ENCODE peak calls at places on chromosomes 5 and 9, in ten cellular contexts. H is psoas muscle, N is T-helper 1 cell, O is heart right ventricle, S is PC-3, Z is glutamatergic neuron, X is Peyer's patch, C is hepatic stellate cell, A is right cardiac atrium, K is GM12865. Y is an unnamed sample.

GRCh38 chr9:101437806-101438232 is 2.2 kb upstream of the ALDOB start:
- DNase-seq in H (no peak), N (no peak), O (peak; percentile 55), S (no peak), Z (no peak), X (no peak), C (no peak), A (peak; percentile 54), K (no peak), Y (no peak)

GRCh38 chr5:87909382-87909781 is 359.3 kb downstream of the TMEM161B start:
- DNase-seq in H (no peak), N (no peak), O (no peak), S (no peak), Z (no peak), X (no peak), C (no peak), A (no peak), K (no peak), Y (no peak)

GRCh38 chr5:59608745-59609144 is 284.8 kb downstream of the PDE4D start:
- DNase-seq in H (no peak), N (peak; percentile 59), O (no peak), S (no peak), Z (no peak), X (no peak), C (no peak), A (no peak), K (peak; percentile 35), Y (peak; percentile 4)

GRCh38 chr9:137318976-137319375 is 16.9 kb upstream of the NRARP start:
- DNase-seq in H (peak; percentile 77), N (no peak), O (peak; percentile 81), S (no peak), Z (peak; percentile 69), X (no peak), C (peak; percentile 95), A (peak; percentile 80), K (no peak), Y (peak; percentile 14)

GRCh38 chr5:96876292-96876850 is at the start of gene ERAP2:
- DNase-seq in H (no peak), N (peak; percentile 80), O (no peak), S (peak; percentile 59), Z (no peak), X (no peak), C (peak; percentile 32), A (no peak), K (peak; percentile 76), Y (no peak)

GRCh38 chr9:93589688-93590087 is 13.3 kb downstream of the PHF2 start:
- DNase-seq in H (peak; percentile 45), N (no peak), O (no peak), S (no peak), Z (no peak), X (no peak), C (peak; percentile 72), A (no peak), K (no peak), Y (no peak)

GRCh38 chr9:130110166-130110565 is 56.5 kb downstream of the GPR107 start:
- DNase-seq in H (no peak), N (no peak), O (no peak), S (no peak), Z (no peak), X (no peak), C (no peak), A (no peak), K (no peak), Y (peak; percentile 44)

GRCh38 chr9:93085676-93086075 is 10.3 kb upstream of the CARD19 start:
- DNase-seq in H (no peak), N (no peak), O (no peak), S (no peak), Z (no peak), X (no peak), C (no peak), A (no peak), K (no peak), Y (no peak)

GRCh38 chr5:32030686-32031478 is 143.2 kb downstream of the GOLPH3 start:
- DNase-seq in H (no peak), N (no peak), O (no peak), S (no peak), Z (no peak), X (no peak), C (no peak), A (no peak), K (no peak), Y (no peak)

GRCh38 chr9:27227192-27227591 is 69.8 kb downstream of the EQTN start:
- DNase-seq in H (no peak), N (no peak), O (no peak), S (peak; percentile 9), Z (no peak), X (no peak), C (no peak), A (no peak), K (no peak), Y (no peak)

GRCh38 chr5:127210082-127210481 is 80.5 kb upstream of the MEGF10 start:
- DNase-seq in H (no peak), N (no peak), O (no peak), S (no peak), Z (no peak), X (no peak), C (no peak), A (no peak), K (no peak), Y (no peak)

GRCh38 chr5:119032653-119033052 is 38.2 kb upstream of the DMXL1 start:
- DNase-seq in H (no peak), N (no peak), O (no peak), S (no peak), Z (no peak), X (no peak), C (no peak), A (no peak), K (peak; percentile 63), Y (no peak)

GRCh38 chr9:112505083-112505482 is 18.5 kb downstream of the KIAA1958 start:
- DNase-seq in H (no peak), N (no peak), O (no peak), S (no peak), Z (no peak), X (no peak), C (no peak), A (no peak), K (no peak), Y (no peak)

GRCh38 chr9:133117271-133118178 is 3.5 kb downstream of the RALGDS start:
- DNase-seq in H (peak; percentile 90), N (no peak), O (peak; percentile 72), S (no peak), Z (no peak), X (no peak), C (no peak), A (peak; percentile 45), K (no peak), Y (no peak)

GRCh38 chr9:112069318-112070169 is 105.6 kb downstream of the SUSD1 start:
- DNase-seq in H (no peak), N (no peak), O (no peak), S (peak; percentile 59), Z (no peak), X (peak; percentile 33), C (no peak), A (no peak), K (no peak), Y (peak; percentile 75)

GRCh38 chr9:95147452-95147851 is 170.1 kb downstream of the FANCC start:
- DNase-seq in H (no peak), N (no peak), O (no peak), S (no peak), Z (no peak), X (no peak), C (no peak), A (no peak), K (no peak), Y (no peak)

GRCh38 chr5:603081-603998 is 8.8 kb upstream of the CEP72 start:
- DNase-seq in H (peak; percentile 31), N (no peak), O (no peak), S (no peak), Z (no peak), X (no peak), C (no peak), A (no peak), K (no peak), Y (no peak)

GRCh38 chr5:180802325-180803180 is at the start of gene MGAT1:
- DNase-seq in H (peak; percentile 95), N (peak; percentile 70), O (peak; percentile 91), S (peak; percentile 90), Z (peak; percentile 86), X (peak; percentile 88), C (peak; percentile 87), A (peak; percentile 92), K (peak; percentile 87), Y (peak; percentile 83)

GRCh38 chr5:180461303-180461702 is 32.9 kb upstream of the CNOT6 start:
- DNase-seq in H (no peak), N (no peak), O (no peak), S (no peak), Z (no peak), X (no peak), C (no peak), A (no peak), K (no peak), Y (no peak)

GRCh38 chr5:34030058-34030457 is 13.0 kb downstream of the C1QTNF3 start:
- DNase-seq in H (no peak), N (no peak), O (no peak), S (no peak), Z (no peak), X (no peak), C (no peak), A (no peak), K (no peak), Y (no peak)

GRCh38 chr5:59807806-59808205 is 85.7 kb downstream of the PDE4D start:
- DNase-seq in H (no peak), N (no peak), O (no peak), S (no peak), Z (no peak), X (no peak), C (no peak), A (no peak), K (no peak), Y (no peak)

GRCh38 chr9:89022071-89022721 is 30.9 kb downstream of the S1PR3 start:
- DNase-seq in H (no peak), N (no peak), O (no peak), S (peak; percentile 72), Z (no peak), X (no peak), C (no peak), A (peak; percentile 30), K (no peak), Y (no peak)

GRCh38 chr9:6605202-6605601 is 40.3 kb downstream of the GLDC start:
- DNase-seq in H (no peak), N (peak; percentile 8), O (no peak), S (no peak), Z (no peak), X (peak; percentile 62), C (no peak), A (no peak), K (peak; percentile 76), Y (no peak)

GRCh38 chr9:79220666-79221065 is 351.1 kb upstream of the TLE4 start:
- DNase-seq in H (no peak), N (no peak), O (no peak), S (no peak), Z (no peak), X (no peak), C (peak; percentile 16), A (no peak), K (no peak), Y (no peak)

GRCh38 chr9:107518037-107518786 is 28.6 kb upstream of the KLF4 start:
- DNase-seq in H (no peak), N (no peak), O (no peak), S (no peak), Z (no peak), X (no peak), C (no peak), A (no peak), K (no peak), Y (no peak)

GRCh38 chr5:126369083-126369482 is 54.1 kb upstream of the GRAMD2B start:
- DNase-seq in H (no peak), N (no peak), O (no peak), S (no peak), Z (no peak), X (no peak), C (no peak), A (no peak), K (no peak), Y (no peak)

Y was measured in SJCRH30.